ENCODE peak calls at places on chromosomes 3 and 15, in five cellular contexts. One of them, this sample, is unnamed.

GRCh38 chr3:122688996-122689395 is 8.4 kb downstream of the PARP14 start:
- DNase-seq in K562: no peak
- DNase-seq in GM23248: peak
- DNase-seq in epithelial cell of esophagus: peak
- DNase-seq in CD8-positive, alpha-beta T cell: no peak
- DNase-seq in this sample: no peak

GRCh38 chr3:27133062-27133461 is 236.1 kb downstream of the NEK10 start:
- DNase-seq in CD8-positive, alpha-beta T cell: no peak
- DNase-seq in epithelial cell of esophagus: peak
- DNase-seq in GM23248: no peak
- DNase-seq in K562: no peak
- DNase-seq in this sample: no peak

GRCh38 chr3:153555919-153556318 is 393.9 kb downstream of the RAP2B start:
- DNase-seq in epithelial cell of esophagus: no peak
- DNase-seq in GM23248: no peak
- DNase-seq in K562: no peak
- DNase-seq in CD8-positive, alpha-beta T cell: no peak
- DNase-seq in this sample: no peak

GRCh38 chr3:141905129-141905528 is 28.7 kb downstream of the ATP1B3 start:
- DNase-seq in CD8-positive, alpha-beta T cell: no peak
- DNase-seq in epithelial cell of esophagus: no peak
- DNase-seq in GM23248: peak
- DNase-seq in K562: no peak
- DNase-seq in this sample: peak

GRCh38 chr15:80736571-80736970 is 41.5 kb downstream of the ABHD17C start:
- DNase-seq in GM23248: no peak
- DNase-seq in K562: no peak
- DNase-seq in epithelial cell of esophagus: no peak
- DNase-seq in CD8-positive, alpha-beta T cell: no peak
- DNase-seq in this sample: no peak

GRCh38 chr15:99105516-99106341 is 849 bp downstream of the SYNM start:
- DNase-seq in K562: no peak
- DNase-seq in epithelial cell of esophagus: peak
- DNase-seq in CD8-positive, alpha-beta T cell: no peak
- DNase-seq in GM23248: peak
- DNase-seq in this sample: peak

GRCh38 chr3:127002195-127003174 is 19.6 kb downstream of the PLXNA1 start:
- DNase-seq in CD8-positive, alpha-beta T cell: no peak
- DNase-seq in K562: peak
- DNase-seq in epithelial cell of esophagus: peak
- DNase-seq in GM23248: peak
- DNase-seq in this sample: peak

GRCh38 chr3:179330438-179330837 is 7.6 kb downstream of the ZNF639 start:
- DNase-seq in GM23248: peak
- DNase-seq in CD8-positive, alpha-beta T cell: no peak
- DNase-seq in K562: no peak
- DNase-seq in epithelial cell of esophagus: no peak
- DNase-seq in this sample: no peak

GRCh38 chr3:30098206-30098605 is 508.2 kb upstream of the TGFBR2 start:
- DNase-seq in CD8-positive, alpha-beta T cell: no peak
- DNase-seq in epithelial cell of esophagus: peak
- DNase-seq in K562: no peak
- DNase-seq in GM23248: peak
- DNase-seq in this sample: peak

GRCh38 chr3:126309162-126309561 is 48.0 kb downstream of the KLF15 start:
- DNase-seq in K562: peak
- DNase-seq in epithelial cell of esophagus: no peak
- DNase-seq in CD8-positive, alpha-beta T cell: no peak
- DNase-seq in GM23248: no peak
- DNase-seq in this sample: no peak

GRCh38 chr3:136836511-136837156 is 17.7 kb downstream of the SLC35G2 start:
- DNase-seq in GM23248: no peak
- DNase-seq in K562: no peak
- DNase-seq in epithelial cell of esophagus: no peak
- DNase-seq in CD8-positive, alpha-beta T cell: no peak
- DNase-seq in this sample: no peak

GRCh38 chr15:101652098-101652782 is at the start of gene TM2D3:
- DNase-seq in epithelial cell of esophagus: peak
- DNase-seq in K562: peak
- DNase-seq in CD8-positive, alpha-beta T cell: peak
- DNase-seq in GM23248: peak
- DNase-seq in this sample: peak

GRCh38 chr3:191762323-191762960 is 301.5 kb downstream of the PYDC2 start:
- DNase-seq in CD8-positive, alpha-beta T cell: no peak
- DNase-seq in GM23248: peak
- DNase-seq in epithelial cell of esophagus: peak
- DNase-seq in K562: no peak
- DNase-seq in this sample: peak

GRCh38 chr3:171838218-171838720 is 4.9 kb upstream of the TMEM212 start:
- DNase-seq in K562: no peak
- DNase-seq in GM23248: peak
- DNase-seq in epithelial cell of esophagus: no peak
- DNase-seq in CD8-positive, alpha-beta T cell: no peak
- DNase-seq in this sample: peak

GRCh38 chr3:34394978-34395748 is 596.7 kb downstream of the PDCD6IP start:
- DNase-seq in CD8-positive, alpha-beta T cell: no peak
- DNase-seq in epithelial cell of esophagus: no peak
- DNase-seq in GM23248: no peak
- DNase-seq in K562: no peak
- DNase-seq in this sample: no peak

GRCh38 chr3:151075869-151076573 is 9.4 kb upstream of the MED12L start:
- DNase-seq in K562: no peak
- DNase-seq in GM23248: no peak
- DNase-seq in epithelial cell of esophagus: no peak
- DNase-seq in CD8-positive, alpha-beta T cell: no peak
- DNase-seq in this sample: no peak
- H3K4me3 ChIP-seq in K562: no peak
- H3K4me3 ChIP-seq in GM23248: no peak
- H3K4me3 ChIP-seq in epithelial cell of esophagus: no peak
- H3K4me3 ChIP-seq in CD8-positive, alpha-beta T cell: no peak
- H3K4me3 ChIP-seq in this sample: no peak

GRCh38 chr15:63597033-63597790 is at the start of gene FBXL22:
- DNase-seq in K562: no peak
- DNase-seq in GM23248: peak
- DNase-seq in CD8-positive, alpha-beta T cell: no peak
- DNase-seq in epithelial cell of esophagus: no peak
- DNase-seq in this sample: peak
- H3K4me3 ChIP-seq in K562: no peak
- H3K4me3 ChIP-seq in GM23248: no peak
- H3K4me3 ChIP-seq in CD8-positive, alpha-beta T cell: no peak
- H3K4me3 ChIP-seq in epithelial cell of esophagus: no peak
- H3K4me3 ChIP-seq in this sample: peak

DNA sequence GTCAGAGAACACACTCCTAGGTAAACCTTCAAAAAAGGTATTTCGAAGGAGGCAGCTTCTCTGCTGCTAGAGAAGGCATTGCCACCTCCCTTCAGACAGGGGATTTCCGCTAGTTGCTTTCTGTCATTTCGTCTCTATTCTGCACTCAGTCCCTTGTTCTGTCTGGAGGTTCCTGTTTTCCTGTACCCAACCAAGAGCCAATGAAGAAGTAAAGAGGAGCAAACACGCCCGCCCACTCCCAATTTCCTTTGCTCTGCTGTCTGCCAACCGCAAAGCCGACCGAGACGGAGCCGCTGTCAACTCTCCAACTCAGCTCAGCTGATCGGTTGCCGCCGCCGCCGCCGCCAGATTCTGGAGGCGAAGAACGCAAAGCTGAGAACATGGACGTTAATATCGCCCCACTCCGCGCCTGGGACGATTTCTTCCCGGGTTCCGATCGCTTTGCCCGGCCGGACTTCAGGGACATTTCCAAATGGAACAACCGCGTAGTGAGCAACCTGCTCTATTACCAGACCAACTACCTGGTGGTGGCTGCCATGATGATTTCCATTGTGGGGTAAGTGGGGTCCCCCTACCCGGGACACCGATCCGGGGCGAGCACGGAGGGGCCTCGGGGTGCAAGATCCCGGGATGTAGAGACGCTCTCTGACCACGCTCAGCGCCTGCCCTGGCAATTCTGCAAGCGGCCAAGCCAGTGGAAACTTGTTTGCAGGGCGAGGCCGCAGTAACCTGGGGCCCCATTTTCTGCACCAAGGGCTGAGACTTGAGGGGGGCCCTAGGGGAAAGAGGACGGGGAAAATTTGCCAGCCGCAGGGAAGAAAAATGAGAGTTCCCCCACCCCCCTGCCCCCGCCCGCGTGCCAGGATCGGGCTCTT is at the start of gene ARL6IP5:
- DNase-seq in CD8-positive, alpha-beta T cell: peak
- DNase-seq in epithelial cell of esophagus: peak
- DNase-seq in K562: peak
- DNase-seq in GM23248: peak
- DNase-seq in this sample: peak
- H3K4me3 ChIP-seq in CD8-positive, alpha-beta T cell: peak
- H3K4me3 ChIP-seq in epithelial cell of esophagus: peak
- H3K4me3 ChIP-seq in K562: peak
- H3K4me3 ChIP-seq in GM23248: peak
- H3K4me3 ChIP-seq in this sample: peak

DNA sequence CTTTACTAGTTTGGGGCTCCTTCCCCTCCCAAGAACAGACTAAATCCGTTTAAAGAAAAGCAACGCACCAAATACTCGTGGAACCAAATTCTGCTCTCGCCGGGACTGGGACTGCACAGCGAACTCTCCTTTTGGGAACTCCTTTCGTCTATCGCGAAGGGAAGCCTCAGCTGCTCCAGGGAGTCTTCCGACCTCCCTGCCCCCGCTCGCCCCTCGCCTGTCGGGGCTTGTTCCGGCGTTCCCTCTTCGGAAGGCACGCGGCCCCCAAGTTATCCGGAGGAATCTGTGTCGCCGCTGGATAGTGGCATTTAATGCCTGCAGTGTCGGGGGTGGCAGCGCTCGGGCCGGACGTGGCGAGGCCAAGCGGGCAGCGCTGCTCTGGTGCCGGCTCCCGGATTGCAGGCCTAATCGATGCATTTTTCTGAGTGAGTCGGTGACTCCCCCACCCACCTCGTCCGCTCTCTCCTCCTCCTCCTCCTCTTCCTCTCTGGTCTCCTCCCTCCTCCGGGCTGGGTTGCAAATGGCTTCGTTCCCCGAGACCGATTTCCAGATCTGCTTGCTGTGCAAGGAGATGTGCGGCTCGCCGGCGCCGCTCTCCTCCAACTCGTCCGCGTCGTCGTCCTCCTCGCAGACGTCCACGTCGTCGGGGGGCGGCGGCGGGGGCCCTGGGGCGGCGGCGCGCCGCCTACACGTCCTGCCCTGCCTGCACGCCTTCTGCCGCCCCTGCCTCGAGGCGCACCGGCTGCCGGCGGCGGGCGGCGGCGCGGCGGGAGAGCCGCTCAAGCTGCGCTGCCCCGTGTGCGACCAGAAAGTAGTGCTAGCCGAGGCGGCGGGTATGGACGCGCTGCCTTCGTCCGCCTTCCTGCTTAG is at the start of gene TRIM71:
- DNase-seq in K562: no peak
- DNase-seq in CD8-positive, alpha-beta T cell: no peak
- DNase-seq in GM23248: peak
- DNase-seq in epithelial cell of esophagus: peak
- DNase-seq in this sample: no peak
- H3K4me3 ChIP-seq in K562: no peak
- H3K4me3 ChIP-seq in CD8-positive, alpha-beta T cell: peak
- H3K4me3 ChIP-seq in GM23248: peak
- H3K4me3 ChIP-seq in epithelial cell of esophagus: no peak
- H3K4me3 ChIP-seq in this sample: peak

GRCh38 chr3:49004352-49005297 is 2.6 kb upstream of the WDR6 start:
- DNase-seq in CD8-positive, alpha-beta T cell: no peak
- DNase-seq in K562: peak
- DNase-seq in GM23248: peak
- DNase-seq in epithelial cell of esophagus: peak
- DNase-seq in this sample: no peak

GRCh38 chr3:49007068-49007770 is at the start of gene WDR6:
- DNase-seq in K562: peak
- DNase-seq in CD8-positive, alpha-beta T cell: peak
- DNase-seq in GM23248: peak
- DNase-seq in epithelial cell of esophagus: peak
- DNase-seq in this sample: peak

GRCh38 chr3:49005298-49005680 is 1.9 kb upstream of the WDR6 start:
- DNase-seq in GM23248: no peak
- DNase-seq in CD8-positive, alpha-beta T cell: no peak
- DNase-seq in K562: no peak
- DNase-seq in epithelial cell of esophagus: no peak
- DNase-seq in this sample: no peak

GRCh38 chr3:49006591-49007067 is 562 bp upstream of the WDR6 start:
- DNase-seq in GM23248: peak
- DNase-seq in K562: peak
- DNase-seq in CD8-positive, alpha-beta T cell: no peak
- DNase-seq in epithelial cell of esophagus: no peak
- DNase-seq in this sample: peak

GRCh38 chr3:49005998-49006397 is 1.2 kb upstream of the WDR6 start:
- DNase-seq in GM23248: no peak
- DNase-seq in CD8-positive, alpha-beta T cell: no peak
- DNase-seq in epithelial cell of esophagus: no peak
- DNase-seq in K562: no peak
- DNase-seq in this sample: no peak
- H3K4me3 ChIP-seq in GM23248: peak
- H3K4me3 ChIP-seq in CD8-positive, alpha-beta T cell: peak
- H3K4me3 ChIP-seq in epithelial cell of esophagus: peak
- H3K4me3 ChIP-seq in K562: peak
- H3K4me3 ChIP-seq in this sample: peak

GRCh38 chr15:26890451-26890850 is 23.6 kb downstream of the GABRA5 start:
- DNase-seq in K562: no peak
- DNase-seq in CD8-positive, alpha-beta T cell: no peak
- DNase-seq in GM23248: no peak
- DNase-seq in epithelial cell of esophagus: no peak
- DNase-seq in this sample: no peak

GRCh38 chr15:26890988-26891387 is 24.1 kb downstream of the GABRA5 start:
- DNase-seq in K562: no peak
- DNase-seq in GM23248: no peak
- DNase-seq in CD8-positive, alpha-beta T cell: no peak
- DNase-seq in epithelial cell of esophagus: no peak
- DNase-seq in this sample: no peak

GRCh38 chr15:26892678-26893077 is 25.8 kb downstream of the GABRA5 start:
- DNase-seq in GM23248: no peak
- DNase-seq in epithelial cell of esophagus: no peak
- DNase-seq in CD8-positive, alpha-beta T cell: no peak
- DNase-seq in K562: no peak
- DNase-seq in this sample: no peak

GRCh38 chr15:26892119-26892518 is 25.3 kb downstream of the GABRA5 start:
- DNase-seq in epithelial cell of esophagus: no peak
- DNase-seq in GM23248: peak
- DNase-seq in K562: no peak
- DNase-seq in CD8-positive, alpha-beta T cell: no peak
- DNase-seq in this sample: no peak

GRCh38 chr15:26891448-26891881 is 24.6 kb downstream of the GABRA5 start:
- DNase-seq in CD8-positive, alpha-beta T cell: no peak
- DNase-seq in K562: peak
- DNase-seq in epithelial cell of esophagus: peak
- DNase-seq in GM23248: peak
- DNase-seq in this sample: peak
- H3K4me3 ChIP-seq in CD8-positive, alpha-beta T cell: no peak
- H3K4me3 ChIP-seq in K562: no peak
- H3K4me3 ChIP-seq in epithelial cell of esophagus: peak
- H3K4me3 ChIP-seq in GM23248: peak
- H3K4me3 ChIP-seq in this sample: peak

DNA sequence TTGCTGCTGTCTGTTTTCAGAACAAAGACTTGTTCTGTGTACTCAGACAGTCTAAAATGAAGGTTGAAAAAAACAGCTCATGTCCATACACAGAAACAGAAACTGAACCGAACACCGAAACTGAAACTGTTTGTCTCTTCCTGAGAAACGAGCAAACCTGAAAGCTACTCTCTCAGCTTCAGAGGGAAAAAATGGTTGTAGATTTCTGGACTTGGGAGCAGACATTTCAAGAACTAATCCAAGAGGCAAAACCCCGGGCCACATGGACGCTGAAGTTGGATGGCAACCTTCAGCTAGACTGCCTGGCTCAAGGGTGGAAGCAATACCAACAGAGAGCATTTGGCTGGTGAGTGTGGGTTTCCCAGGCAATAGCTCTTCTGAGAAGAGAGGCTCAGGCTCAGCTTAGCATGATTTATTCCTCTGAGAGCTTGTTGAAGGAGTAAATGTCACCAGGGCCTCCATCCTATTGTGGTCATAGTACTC is at the start of gene RTP4:
- DNase-seq in K562: no peak
- DNase-seq in GM23248: peak
- DNase-seq in CD8-positive, alpha-beta T cell: peak
- DNase-seq in epithelial cell of esophagus: peak
- DNase-seq in this sample: peak
- H3K4me3 ChIP-seq in K562: no peak
- H3K4me3 ChIP-seq in GM23248: peak
- H3K4me3 ChIP-seq in CD8-positive, alpha-beta T cell: peak
- H3K4me3 ChIP-seq in epithelial cell of esophagus: no peak
- H3K4me3 ChIP-seq in this sample: peak

This sample was measured in AG10803.